ENCODE peak calls at places on chromosome 20, in eight cellular contexts. N, M, C, A, O, T, W and V are unnamed samples.

GRCh38 chr20:11323821-11324220 is 593.9 kb upstream of the BTBD3 start:
- DNase-seq in N (no peak), M (no peak), C (no peak), A (no peak), O (no peak), T (peak; percentile 9), W (no peak), V (no peak)

GRCh38 chr20:59123011-59123676 is 40.5 kb upstream of the ZNF831 start:
- DNase-seq in N (peak; percentile 78), M (no peak), C (no peak), A (no peak), O (peak; percentile 89), T (no peak), W (peak; percentile 21), V (peak; percentile 71)

GRCh38 chr20:10225439-10226080 is 6.9 kb downstream of the SNAP25 start:
- DNase-seq in N (no peak), M (peak; percentile 39), C (no peak), A (no peak), O (no peak), T (no peak), W (no peak), V (peak; percentile 25)

GRCh38 chr20:39190666-39191570 is 228.8 kb downstream of the DHX35 start:
- DNase-seq in N (no peak), M (no peak), C (no peak), A (no peak), O (no peak), T (no peak), W (no peak), V (no peak)

GRCh38 chr20:2751868-2752630 is 48.4 kb downstream of the CPXM1 start:
- DNase-seq in N (peak; percentile 70), M (peak; percentile 59), C (peak; percentile 32), A (no peak), O (peak; percentile 59), T (peak; percentile 67), W (peak; percentile 50), V (peak; percentile 60)

GRCh38 chr20:45444050-45444449 is 25.5 kb upstream of the WFDC2 start:
- DNase-seq in N (peak; percentile 57), M (no peak), C (no peak), A (no peak), O (peak; percentile 47), T (no peak), W (no peak), V (no peak)

GRCh38 chr20:53586640-53587039 is 7.0 kb downstream of the ZNF217 start:
- DNase-seq in N (no peak), M (no peak), C (no peak), A (no peak), O (no peak), T (no peak), W (peak; percentile 12), V (no peak)

GRCh38 chr20:59028812-59029211 is 3.3 kb downstream of the ATP5F1E start:
- DNase-seq in N (no peak), M (no peak), C (no peak), A (no peak), O (no peak), T (peak; percentile 28), W (no peak), V (no peak)

GRCh38 chr20:35635652-35636051 is 20.0 kb downstream of the SPAG4 start:
- DNase-seq in N (no peak), M (no peak), C (no peak), A (no peak), O (no peak), T (no peak), W (no peak), V (no peak)

GRCh38 chr20:10419550-10420133 is 14.4 kb downstream of the MKKS start:
- DNase-seq in N (no peak), M (no peak), C (no peak), A (no peak), O (no peak), T (no peak), W (no peak), V (no peak)

GRCh38 chr20:14979472-14979986 is 642.1 kb upstream of the FLRT3 start:
- DNase-seq in N (no peak), M (no peak), C (no peak), A (no peak), O (no peak), T (no peak), W (no peak), V (no peak)

GRCh38 chr20:35171753-35172433 is at the start of gene PROCR:
- DNase-seq in N (peak; percentile 56), M (peak; percentile 60), C (peak; percentile 90), A (peak; percentile 87), O (peak; percentile 11), T (peak; percentile 86), W (peak; percentile 87), V (peak; percentile 82)

GRCh38 chr20:60430516-60431001 is 472.3 kb downstream of the CDH26 start:
- DNase-seq in N (no peak), M (no peak), C (no peak), A (no peak), O (no peak), T (no peak), W (no peak), V (no peak)

GRCh38 chr20:10733122-10733521 is 59.3 kb upstream of the JAG1 start:
- DNase-seq in N (no peak), M (no peak), C (no peak), A (no peak), O (no peak), T (no peak), W (no peak), V (no peak)

GRCh38 chr20:31278178-31278577 is 20.7 kb downstream of the DEFB115 start:
- DNase-seq in N (no peak), M (no peak), C (no peak), A (no peak), O (no peak), T (no peak), W (no peak), V (no peak)

GRCh38 chr20:33995053-33995816 is 1.5 kb downstream of the RALY start:
- DNase-seq in N (no peak), M (peak; percentile 22), C (no peak), A (no peak), O (no peak), T (peak; percentile 55), W (no peak), V (peak; percentile 37)

GRCh38 chr20:44494266-44494665 is 18.6 kb downstream of the TTPAL start:
- DNase-seq in N (no peak), M (no peak), C (no peak), A (no peak), O (no peak), T (peak; percentile 75), W (no peak), V (no peak)

GRCh38 chr20:32201977-32202363 is 5.6 kb downstream of the PLAGL2 start:
- DNase-seq in N (no peak), M (no peak), C (no peak), A (no peak), O (no peak), T (no peak), W (no peak), V (no peak)

GRCh38 chr20:17816804-17817590 is 117.2 kb downstream of the BANF2 start:
- DNase-seq in N (no peak), M (no peak), C (no peak), A (no peak), O (no peak), T (no peak), W (no peak), V (no peak)

GRCh38 chr20:43843965-43844660 is 70.5 kb upstream of the TOX2 start:
- DNase-seq in N (no peak), M (no peak), C (no peak), A (no peak), O (no peak), T (no peak), W (no peak), V (no peak)

GRCh38 chr20:32479012-32479411 is 106.1 kb downstream of the NOL4L start:
- DNase-seq in N (no peak), M (no peak), C (no peak), A (no peak), O (no peak), T (no peak), W (no peak), V (no peak)

GRCh38 chr20:57229490-57229889 is 37.0 kb downstream of the BMP7 start:
- DNase-seq in N (no peak), M (no peak), C (no peak), A (no peak), O (no peak), T (no peak), W (no peak), V (no peak)

GRCh38 chr20:40470313-40471260 is 218.4 kb downstream of the MAFB start:
- DNase-seq in N (no peak), M (no peak), C (peak; percentile 37), A (peak; percentile 38), O (no peak), T (no peak), W (no peak), V (no peak)

GRCh38 chr20:47289096-47289495 is 67.4 kb downstream of the ZMYND8 start:
- DNase-seq in N (no peak), M (no peak), C (no peak), A (no peak), O (no peak), T (no peak), W (no peak), V (no peak)

GRCh38 chr20:5526516-5526915 is 209.8 kb upstream of the PROKR2 start:
- DNase-seq in N (no peak), M (peak; percentile 56), C (no peak), A (no peak), O (no peak), T (no peak), W (no peak), V (no peak)
- H3K4me3 ChIP-seq in N (no peak overlapping the region), M (no peak overlapping the region), C (no peak overlapping the region), A (no peak overlapping the region), O (no peak overlapping the region), T (no peak overlapping the region), W (no peak overlapping the region), V (no peak overlapping the region)

GRCh38 chr20:63376283-63377250 is 15.4 kb upstream of the CHRNA4 start:
- DNase-seq in N (no peak), M (no peak), C (no peak), A (no peak), O (no peak), T (no peak), W (no peak), V (no peak)
- H3K27me3 ChIP-seq in N (no peaks in the 10 kb centered on the region), M (no peaks in the 10 kb centered on the region), C (no peaks in the 10 kb centered on the region), A (peaks cover 94% of the 10 kb centered on the region), O (peaks cover 8% of the 10 kb centered on the region), T (peaks cover 59% of the 10 kb centered on the region), W (peaks cover 66% of the 10 kb centered on the region), V (peaks cover 41% of the 10 kb centered on the region)

GRCh38 chr20:62723768-62724420 is 15.3 kb downstream of the NTSR1 start:
- DNase-seq in N (no peak), M (no peak), C (no peak), A (no peak), O (no peak), T (no peak), W (no peak), V (no peak)
- H3K4me1 ChIP-seq in N (peaks cover 14% of the 10 kb centered on the region), M (no peaks in the 10 kb centered on the region), C (no peaks in the 10 kb centered on the region), A (no peaks in the 10 kb centered on the region), O (peaks cover 10% of the 10 kb centered on the region), T (no peaks in the 10 kb centered on the region), W (no peaks in the 10 kb centered on the region), V (no peaks in the 10 kb centered on the region)

DNA sequence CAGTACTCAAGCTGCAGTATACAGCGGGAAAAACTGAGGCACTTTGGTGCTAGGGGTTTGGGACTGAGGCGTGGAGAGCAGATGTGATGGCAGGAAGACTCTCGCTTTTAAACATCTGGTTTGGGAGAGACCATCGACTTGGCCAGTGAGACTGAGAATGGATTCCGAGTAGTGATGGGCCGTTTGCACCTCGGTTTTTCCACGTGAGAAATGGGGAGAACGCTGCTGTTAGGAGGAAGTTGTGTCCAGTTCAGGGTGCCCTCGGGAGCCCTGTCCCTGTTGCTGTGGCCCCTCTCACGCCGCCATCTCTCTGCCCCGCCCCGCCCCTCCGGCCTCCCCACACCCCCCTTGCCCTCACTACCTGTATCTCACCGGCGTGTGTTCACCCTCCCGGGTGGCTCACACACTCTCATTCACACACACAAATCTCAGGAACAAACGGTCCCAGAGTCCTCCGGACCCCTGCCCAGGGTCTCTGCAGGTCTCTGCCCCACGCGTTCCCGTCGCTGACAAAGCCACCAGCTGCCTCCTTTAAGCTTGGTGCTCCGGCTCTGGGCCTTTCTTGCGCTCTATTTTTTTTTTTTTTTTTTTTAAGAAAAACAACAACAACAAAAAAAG is 2.7 kb downstream of the SOX12 start:
- DNase-seq in N (no peak), M (no peak), C (no peak), A (no peak), O (no peak), T (no peak), W (no peak), V (no peak)
- H3K4me3 ChIP-seq in N (peak overlapping the region; percentile 63), M (peak overlapping the region; percentile 97), C (peak overlapping the region; percentile 79), A (peak overlapping the region; percentile 67), O (peak overlapping the region; percentile 25), T (peak overlapping the region; percentile 94), W (peak overlapping the region; percentile 64), V (peak overlapping the region; percentile 88)